ENCODE peak calls at places on chromosomes 13 and 19, in seven cellular contexts. I, O, K, X, Q, G and V are unnamed samples.

GRCh38 chr13:102847272-102848234 is 1.7 kb downstream of the ERCC5 start:
- DNase-seq in G (peak), K (peak), X (peak), I (no peak), Q (no peak), O (no peak), V (peak)

GRCh38 chr13:91347996-91348905 is 764 bp downstream of the MIR17HG start:
- DNase-seq in I (peak), Q (peak), X (peak), O (peak), G (peak), K (no peak), V (peak)

GRCh38 chr19:10517760-10518443 is 655 bp upstream of the S1PR5 start:
- DNase-seq in I (no peak), X (peak), G (peak), K (no peak), Q (peak), O (no peak), V (peak)

GRCh38 chr19:33434090-33434885 is 60.8 kb downstream of the CEBPG start:
- DNase-seq in O (no peak), X (no peak), K (no peak), Q (no peak), G (no peak), I (peak), V (no peak)

GRCh38 chr19:4108767-4109625 is 14.9 kb downstream of the MAP2K2 start:
- DNase-seq in X (no peak), O (no peak), K (no peak), I (no peak), Q (no peak), G (no peak), V (no peak)

GRCh38 chr13:24921881-24922280 is 157.9 kb downstream of the RNF17 start:
- DNase-seq in X (no peak), I (no peak), K (no peak), O (no peak), Q (no peak), G (no peak), V (no peak)

GRCh38 chr13:51549050-51549449 is 35.2 kb upstream of the WDFY2 start:
- DNase-seq in O (no peak), X (peak), K (no peak), I (no peak), Q (no peak), G (no peak), V (no peak)

GRCh38 chr19:7507884-7508283 is 8.0 kb upstream of the ZNF358 start:
- DNase-seq in I (peak), G (peak), Q (peak), X (peak), K (peak), O (peak), V (peak)

GRCh38 chr13:108313382-108313781 is 43.9 kb downstream of the TNFSF13B start:
- DNase-seq in I (no peak), O (no peak), Q (no peak), K (peak), G (no peak), X (no peak), V (no peak)

GRCh38 chr19:48290923-48291700 is 21.2 kb downstream of the ZNF114 start:
- DNase-seq in X (peak), I (peak), K (peak), O (peak), Q (peak), G (peak), V (peak)

GRCh38 chr13:35475131-35475959 is 1.1 kb downstream of the MAB21L1 start:
- DNase-seq in O (peak), I (no peak), G (peak), X (peak), Q (no peak), K (peak), V (no peak)

GRCh38 chr19:57559008-57559403 is 657 bp downstream of the ZNF550 start:
- DNase-seq in K (peak), X (peak), O (no peak), Q (no peak), I (peak), G (peak), V (peak)

GRCh38 chr13:43273362-43273761 is 250.0 kb downstream of the DNAJC15 start:
- DNase-seq in O (no peak), X (peak), Q (no peak), I (no peak), G (peak), K (peak), V (peak)

GRCh38 chr13:80577951-80578670 is 237.2 kb upstream of the SPRY2 start:
- DNase-seq in G (no peak), X (no peak), O (peak), Q (no peak), I (no peak), K (peak), V (no peak)

GRCh38 chr13:94978516-94978915 is 266.2 kb upstream of the SOX21 start:
- DNase-seq in O (no peak), G (peak), I (no peak), K (peak), X (no peak), Q (no peak), V (no peak)

GRCh38 chr19:16914421-16914820 is 25.6 kb downstream of the F2RL3 start:
- DNase-seq in X (no peak), G (no peak), Q (no peak), O (no peak), K (no peak), I (no peak), V (no peak)

GRCh38 chr13:93249259-93249917 is 22.8 kb downstream of the GPC6 start:
- DNase-seq in O (no peak), I (no peak), K (peak), G (peak), X (peak), Q (no peak), V (peak)

DNA sequence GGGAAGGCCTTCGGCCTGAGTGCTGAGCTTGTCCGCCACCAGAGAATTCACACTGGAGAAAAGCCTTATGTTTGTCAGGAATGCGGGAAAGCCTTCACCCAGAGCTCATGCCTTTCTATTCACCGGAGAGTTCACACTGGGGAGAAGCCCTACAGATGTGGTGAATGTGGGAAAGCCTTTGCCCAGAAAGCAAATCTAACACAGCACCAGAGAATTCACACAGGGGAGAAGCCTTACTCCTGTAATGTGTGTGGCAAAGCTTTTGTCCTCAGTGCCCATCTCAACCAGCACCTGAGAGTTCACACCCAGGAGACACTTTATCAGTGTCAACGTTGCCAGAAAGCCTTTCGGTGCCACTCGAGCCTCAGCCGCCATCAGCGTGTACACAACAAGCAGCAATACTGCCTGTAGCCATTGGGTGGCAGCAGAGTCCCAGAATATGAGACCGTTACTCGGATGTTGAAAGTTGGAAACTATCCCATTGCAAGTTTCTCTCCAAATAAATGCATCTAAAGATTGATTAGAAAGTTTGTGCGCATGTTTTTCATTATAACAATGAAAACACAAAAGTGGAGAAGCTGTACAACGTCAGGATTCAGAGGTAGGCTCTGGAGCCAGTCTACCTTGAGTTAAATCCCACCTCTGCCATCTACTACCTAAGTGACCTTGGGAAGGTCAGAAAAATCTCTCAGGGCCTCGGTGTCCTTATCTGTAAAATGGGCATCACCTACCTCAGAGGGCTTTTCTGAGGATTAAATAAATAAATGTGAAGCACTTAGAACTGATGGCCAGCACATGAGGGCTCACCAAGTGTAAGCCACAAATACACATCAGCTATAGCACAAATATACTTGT is 21.1 kb downstream of the ZNF473 start:
- DNase-seq in Q (no peak), I (peak), O (peak), K (no peak), X (peak), G (peak), V (peak)
- TF ChIP-seq CTCF in Q (peak), I (peak), O (peak), K (peak), X (peak), G (peak), V (peak)

GRCh38 chr13:63048648-63049047 is 1633.0 kb upstream of the PCDH20 start:
- DNase-seq in K (no peak), I (no peak), X (peak), Q (no peak), O (no peak), G (no peak), V (no peak)
- TF ChIP-seq CTCF in K (peak), I (no peak), X (peak), Q (peak), O (no peak), G (no peak), V (no peak)

GRCh38 chr13:39037880-39038568 is at the start of the genes NHLRC3 and PROSER1:
- DNase-seq in X (peak), Q (peak), G (peak), O (peak), K (peak), I (peak), V (peak)
- TF ChIP-seq CTCF in X (no peak), Q (no peak), G (no peak), O (no peak), K (no peak), I (no peak), V (no peak)

DNA sequence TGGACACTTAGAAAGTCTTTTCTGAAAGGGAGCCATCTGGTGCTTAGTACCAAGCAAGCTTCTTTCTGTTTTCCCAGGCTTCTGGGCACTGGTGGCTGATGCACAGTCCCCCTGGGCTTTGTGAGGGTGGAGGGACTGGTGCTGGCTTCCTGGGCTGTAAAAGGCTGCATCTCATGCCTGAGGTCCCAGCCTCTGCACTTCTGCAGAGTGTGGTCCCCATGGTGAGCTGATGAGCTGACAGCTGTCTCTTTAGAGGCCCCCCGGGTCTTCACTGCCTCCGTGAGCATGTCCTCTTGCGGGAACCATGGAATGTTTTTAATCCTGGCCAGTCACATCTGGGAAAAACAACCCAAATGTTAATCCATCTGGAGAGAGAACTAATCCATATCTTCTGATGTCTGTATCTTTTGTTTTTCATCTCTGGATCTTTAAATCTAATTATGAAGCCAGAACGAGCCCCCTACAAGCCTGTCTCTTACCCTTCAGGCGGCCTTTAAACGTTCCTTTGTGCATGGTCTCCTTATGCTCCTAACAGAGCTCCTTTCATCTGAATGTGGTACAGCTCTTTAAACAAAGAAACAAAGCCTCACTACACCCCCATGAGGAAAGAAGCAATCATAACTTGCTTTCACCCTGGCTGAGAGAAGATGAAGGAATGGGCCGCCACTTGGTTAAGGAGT is 40.4 kb downstream of the OLFM4 start:
- DNase-seq in K (no peak), X (no peak), O (no peak), Q (no peak), I (no peak), G (no peak), V (no peak)
- TF ChIP-seq CTCF in K (no peak), X (no peak), O (no peak), Q (no peak), I (no peak), G (no peak), V (no peak)

GRCh38 chr13:96075953-96076543 is 13.9 kb upstream of the HS6ST3 start:
- DNase-seq in X (peak), I (no peak), G (peak), Q (no peak), K (peak), O (no peak), V (peak)
- TF ChIP-seq CTCF in X (peak), I (peak), G (peak), Q (peak), K (peak), O (peak), V (peak)